ENCODE peak calls at places on chromosomes 6 and 20, in six cellular contexts. X, U, P, R, G and K are unnamed samples.

GRCh38 chr6:85551264-85551663 is 42.4 kb downstream of the SNX14 start:
- DNase-seq in P (no peak), U (no peak), G (no peak), R (no peak), X (no peak), K (no peak)

GRCh38 chr6:42251911-42252637 is 34.4 kb upstream of the MRPS10 start:
- DNase-seq in U (no peak), X (peak), R (no peak), P (peak), G (no peak), K (no peak)

GRCh38 chr6:28811873-28812272 is 111.9 kb downstream of the TRIM27 start:
- DNase-seq in U (no peak), X (no peak), R (no peak), G (peak), P (no peak), K (no peak)

GRCh38 chr20:38094373-38094775 is 60.8 kb downstream of the RPRD1B start:
- DNase-seq in P (no peak), G (no peak), R (no peak), U (peak), X (no peak), K (no peak)

GRCh38 chr20:9128586-9128985 is 59.7 kb downstream of the PLCB4 start:
- DNase-seq in X (no peak), G (no peak), U (no peak), R (no peak), P (no peak), K (no peak)

GRCh38 chr6:101392561-101393230 is 812 bp upstream of the GRIK2 start:
- DNase-seq in P (no peak), R (no peak), G (no peak), U (no peak), X (no peak), K (no peak)

GRCh38 chr6:136228811-136229210 is 21.3 kb downstream of the MTFR2 start:
- DNase-seq in X (no peak), P (no peak), U (peak), R (no peak), G (no peak), K (no peak)

GRCh38 chr20:19498756-19499155 is 259.3 kb upstream of the RIN2 start:
- DNase-seq in R (no peak), U (no peak), P (no peak), G (no peak), X (no peak), K (no peak)

GRCh38 chr6:169949501-169950097 is 198.2 kb downstream of the ERMARD start:
- DNase-seq in U (no peak), P (no peak), R (no peak), G (no peak), X (no peak), K (no peak)

GRCh38 chr6:129590408-129591022 is 119.5 kb downstream of the ARHGAP18 start:
- DNase-seq in U (no peak), X (no peak), R (no peak), G (peak), P (no peak), K (no peak)